ENCODE peak calls at places on chromosomes 16 and 17, in four cellular contexts. One of them, this sample, is unnamed.

GRCh38 chr16:57301126-57301817 is 16.8 kb upstream of the PLLP start:
- DNase-seq in HepG2: no peak
- DNase-seq in K562: no peak
- DNase-seq in GM12878: no peak
- DNase-seq in this sample: no peak

GRCh38 chr16:49599281-49599680 is 225.7 kb downstream of the C16orf78 start:
- DNase-seq in K562: no peak
- DNase-seq in HepG2: no peak
- DNase-seq in GM12878: no peak
- DNase-seq in this sample: no peak

GRCh38 chr17:59367657-59368045 is 36.2 kb downstream of the YPEL2 start:
- DNase-seq in HepG2: peak; percentile 46
- DNase-seq in GM12878: no peak
- DNase-seq in K562: no peak
- DNase-seq in this sample: no peak

GRCh38 chr17:74354123-74354522 is 7.5 kb downstream of the BTBD17 start:
- DNase-seq in HepG2: peak; percentile 67
- DNase-seq in GM12878: no peak
- DNase-seq in K562: peak; percentile 74
- DNase-seq in this sample: peak; percentile 82

GRCh38 chr17:71548540-71549190 is 572.2 kb upstream of the SOX9 start:
- DNase-seq in GM12878: no peak
- DNase-seq in HepG2: no peak
- DNase-seq in K562: no peak
- DNase-seq in this sample: no peak

GRCh38 chr17:73548620-73549311 is 95.5 kb downstream of the SDK2 start:
- DNase-seq in K562: no peak
- DNase-seq in GM12878: no peak
- DNase-seq in HepG2: no peak
- DNase-seq in this sample: no peak

GRCh38 chr16:20735504-20735903 is 6.1 kb downstream of the THUMPD1 start:
- DNase-seq in HepG2: no peak
- DNase-seq in GM12878: no peak
- DNase-seq in K562: no peak
- DNase-seq in this sample: no peak

GRCh38 chr17:7914771-7915610 is 1.1 kb downstream of the RNF227 start:
- DNase-seq in K562: no peak
- DNase-seq in HepG2: no peak
- DNase-seq in GM12878: no peak
- DNase-seq in this sample: no peak

GRCh38 chr16:50572700-50573099 is 24.5 kb downstream of the NKD1 start:
- DNase-seq in K562: no peak
- DNase-seq in HepG2: no peak
- DNase-seq in GM12878: no peak
- DNase-seq in this sample: no peak

GRCh38 chr17:31266042-31266441 is 31.0 kb downstream of the OMG start:
- DNase-seq in GM12878: no peak
- DNase-seq in K562: peak; percentile 5
- DNase-seq in HepG2: no peak
- DNase-seq in this sample: peak; percentile 25

GRCh38 chr16:82991941-82992675 is 365.3 kb downstream of the CDH13 start:
- DNase-seq in HepG2: no peak
- DNase-seq in GM12878: no peak
- DNase-seq in K562: no peak
- DNase-seq in this sample: no peak

GRCh38 chr17:81511800-81512559 is 619 bp downstream of the ACTG1 start:
- DNase-seq in GM12878: no peak
- DNase-seq in HepG2: no peak
- DNase-seq in K562: no peak
- DNase-seq in this sample: peak; percentile 64

GRCh38 chr16:8569650-8570338 is 20.5 kb downstream of the TMEM114 start:
- DNase-seq in HepG2: no peak
- DNase-seq in GM12878: no peak
- DNase-seq in K562: no peak
- DNase-seq in this sample: no peak

GRCh38 chr17:43784628-43785101 is 4.4 kb downstream of the CFAP97D1 start:
- DNase-seq in K562: no peak
- DNase-seq in HepG2: peak; percentile 68
- DNase-seq in GM12878: no peak
- DNase-seq in this sample: no peak

GRCh38 chr16:5615868-5616642 is 518.5 kb upstream of the EEF2KMT start:
- DNase-seq in GM12878: no peak
- DNase-seq in K562: peak; percentile 87
- DNase-seq in HepG2: peak; percentile 35
- DNase-seq in this sample: peak; percentile 58

GRCh38 chr17:48004973-48005372 is 32.6 kb downstream of the COPZ2 start:
- DNase-seq in HepG2: no peak
- DNase-seq in GM12878: no peak
- DNase-seq in K562: no peak
- DNase-seq in this sample: no peak

GRCh38 chr16:59154295-59154694 is 420.2 kb upstream of the GOT2 start:
- DNase-seq in GM12878: no peak
- DNase-seq in K562: no peak
- DNase-seq in HepG2: no peak
- DNase-seq in this sample: no peak

GRCh38 chr17:66405836-66406679 is 103.6 kb downstream of the PRKCA start:
- DNase-seq in HepG2: no peak
- DNase-seq in K562: no peak
- DNase-seq in GM12878: no peak
- DNase-seq in this sample: no peak

GRCh38 chr16:3457434-3458252 is 14.2 kb downstream of the NAA60 start:
- DNase-seq in HepG2: peak; percentile 78
- DNase-seq in K562: peak; percentile 91
- DNase-seq in GM12878: peak; percentile 49
- DNase-seq in this sample: peak; percentile 98

GRCh38 chr16:77843412-77843811 is 55.0 kb downstream of the VAT1L start:
- DNase-seq in K562: no peak
- DNase-seq in HepG2: no peak
- DNase-seq in GM12878: no peak
- DNase-seq in this sample: no peak

GRCh38 chr16:1983544-1984346 is at the start of gene GFER:
- DNase-seq in HepG2: peak; percentile 81
- DNase-seq in GM12878: peak; percentile 43
- DNase-seq in K562: peak; percentile 95
- DNase-seq in this sample: peak; percentile 94

GRCh38 chr17:58370716-58371115 is 18.7 kb upstream of the SUPT4H1 start:
- DNase-seq in K562: no peak
- DNase-seq in HepG2: no peak
- DNase-seq in GM12878: no peak
- DNase-seq in this sample: no peak

GRCh38 chr17:13544292-13544691 is 57.4 kb downstream of the HS3ST3A1 start:
- DNase-seq in HepG2: no peak
- DNase-seq in K562: no peak
- DNase-seq in GM12878: no peak
- DNase-seq in this sample: peak; percentile 20

GRCh38 chr16:68069511-68070248 is 15.5 kb upstream of the NFATC3 start:
- DNase-seq in GM12878: no peak
- DNase-seq in K562: no peak
- DNase-seq in HepG2: no peak
- DNase-seq in this sample: no peak
- TF ChIP-seq CHD4 in GM12878: no peak
- TF ChIP-seq CHD4 in K562: no peak
- TF ChIP-seq CHD4 in HepG2: no peak
- TF ChIP-seq CHD4 in this sample: no peak

GRCh38 chr17:2608350-2608913 is 15.0 kb downstream of the PAFAH1B1 start:
- DNase-seq in GM12878: no peak
- DNase-seq in HepG2: no peak
- DNase-seq in K562: no peak
- DNase-seq in this sample: no peak

GRCh38 chr17:2598166-2598565 is 4.7 kb downstream of the PAFAH1B1 start:
- DNase-seq in GM12878: no peak
- DNase-seq in HepG2: no peak
- DNase-seq in K562: no peak
- DNase-seq in this sample: no peak

GRCh38 chr17:2602597-2603017 is 9.2 kb downstream of the PAFAH1B1 start:
- DNase-seq in HepG2: peak; percentile 48
- DNase-seq in K562: no peak
- DNase-seq in GM12878: no peak
- DNase-seq in this sample: no peak
- TF ChIP-seq CHD4 in HepG2: no peak
- TF ChIP-seq CHD4 in K562: no peak
- TF ChIP-seq CHD4 in GM12878: no peak
- TF ChIP-seq CHD4 in this sample: no peak

DNA sequence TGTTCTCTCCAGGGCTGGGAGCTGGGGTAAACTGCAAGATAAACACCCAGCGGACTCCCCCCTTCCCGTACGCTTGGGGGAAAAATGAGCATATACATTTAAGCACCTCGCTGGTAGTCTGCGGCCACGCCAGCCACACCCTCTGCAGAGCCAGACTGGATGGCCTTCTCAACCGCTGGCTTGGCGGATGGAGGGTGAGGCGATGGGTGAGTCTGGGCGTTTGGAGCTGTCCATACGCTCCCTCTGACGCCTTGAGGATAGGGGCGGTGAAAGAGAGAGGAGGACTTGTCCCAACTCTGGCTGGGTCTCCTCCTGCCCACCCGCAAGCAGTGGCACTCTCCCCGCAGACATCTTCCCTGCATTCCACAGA is 1.0 kb downstream of the ITGA3 start:
- DNase-seq in K562: no peak
- DNase-seq in HepG2: no peak
- DNase-seq in GM12878: no peak
- DNase-seq in this sample: peak; percentile 55
- TF ChIP-seq CHD4 in K562: no peak
- TF ChIP-seq CHD4 in HepG2: no peak
- TF ChIP-seq CHD4 in GM12878: no peak
- TF ChIP-seq CHD4 in this sample: no peak

DNA sequence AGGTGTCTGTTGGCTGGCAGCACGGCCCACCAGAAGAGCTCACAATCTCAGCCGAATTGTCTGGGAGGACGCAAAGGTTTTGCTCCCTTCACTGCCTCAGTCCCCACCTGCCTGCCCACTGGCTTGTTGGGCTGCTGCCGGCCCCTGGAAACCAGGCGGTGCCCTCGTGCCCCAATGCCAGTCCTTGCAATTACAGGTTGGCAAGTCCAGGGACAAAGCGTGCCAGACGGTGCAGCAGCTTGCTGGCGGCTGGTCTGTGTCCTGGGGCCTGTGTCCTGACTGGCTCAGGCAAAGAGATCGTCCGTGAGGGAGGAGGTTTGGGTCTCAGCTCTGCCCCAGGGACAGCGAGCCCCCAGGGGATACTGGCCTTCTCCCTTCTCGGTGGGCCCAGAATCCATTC is 24.6 kb upstream of the SPNS2 start:
- DNase-seq in GM12878: no peak
- DNase-seq in K562: no peak
- DNase-seq in HepG2: no peak
- DNase-seq in this sample: no peak
- TF ChIP-seq CHD4 in GM12878: no peak
- TF ChIP-seq CHD4 in K562: no peak
- TF ChIP-seq CHD4 in HepG2: no peak
- TF ChIP-seq CHD4 in this sample: no peak

GRCh38 chr16:518858-519257 is 8.7 kb upstream of the CAPN15 start:
- DNase-seq in HepG2: no peak
- DNase-seq in K562: no peak
- DNase-seq in GM12878: no peak
- DNase-seq in this sample: no peak
- TF ChIP-seq CHD4 in HepG2: no peak
- TF ChIP-seq CHD4 in K562: no peak
- TF ChIP-seq CHD4 in GM12878: no peak
- TF ChIP-seq CHD4 in this sample: no peak

GRCh38 chr16:11005611-11005975 is 61.2 kb downstream of the CLEC16A start:
- DNase-seq in HepG2: no peak
- DNase-seq in K562: no peak
- DNase-seq in GM12878: no peak
- DNase-seq in this sample: no peak

GRCh38 chr16:11003141-11003540 is 58.8 kb downstream of the CLEC16A start:
- DNase-seq in GM12878: no peak
- DNase-seq in K562: no peak
- DNase-seq in HepG2: no peak
- DNase-seq in this sample: no peak

GRCh38 chr16:11006666-11007065 is 62.3 kb downstream of the CLEC16A start:
- DNase-seq in K562: no peak
- DNase-seq in HepG2: no peak
- DNase-seq in GM12878: no peak
- DNase-seq in this sample: no peak

GRCh38 chr16:11004351-11004750 is 60.0 kb downstream of the CLEC16A start:
- DNase-seq in HepG2: no peak
- DNase-seq in K562: no peak
- DNase-seq in GM12878: no peak
- DNase-seq in this sample: no peak

DNA sequence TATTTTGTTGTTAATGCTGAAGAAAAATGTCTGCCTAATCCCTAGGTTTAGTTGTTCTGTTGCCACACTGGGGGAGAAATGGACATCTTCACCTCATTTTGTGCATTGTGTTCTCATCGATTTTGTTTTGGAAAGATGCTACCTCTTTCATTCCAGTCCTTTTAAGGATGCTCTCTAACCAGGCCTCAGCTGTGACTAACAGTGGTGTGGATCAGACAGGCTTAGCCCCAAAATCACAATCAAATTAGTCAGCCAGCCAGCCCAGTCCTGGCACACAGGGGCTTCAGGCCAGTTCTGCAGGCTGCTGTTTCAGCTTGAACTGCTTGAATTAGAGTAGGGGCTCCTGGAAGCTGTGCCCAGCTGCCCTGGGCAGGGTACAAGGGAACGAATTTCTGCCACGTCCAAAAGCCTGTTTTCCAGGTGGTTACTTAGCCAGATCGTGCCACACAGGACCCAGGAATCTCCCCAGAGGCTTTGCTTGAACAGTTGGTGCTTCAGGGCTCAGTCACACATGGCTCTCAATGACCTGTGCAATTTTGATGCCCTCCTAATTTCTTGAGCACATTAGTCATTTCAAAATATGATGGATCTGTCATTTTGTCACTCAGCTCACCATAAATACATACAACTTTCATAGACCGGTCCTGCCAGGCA is 60.7 kb downstream of the CLEC16A start:
- DNase-seq in K562: no peak
- DNase-seq in GM12878: no peak
- DNase-seq in HepG2: no peak
- DNase-seq in this sample: no peak
- TF ChIP-seq CHD4 in K562: no peak
- TF ChIP-seq CHD4 in GM12878: no peak
- TF ChIP-seq CHD4 in HepG2: no peak
- TF ChIP-seq CHD4 in this sample: no peak

This sample was measured in A549.